ENCODE peak calls at places on chromosomes 1 and 21, in six cellular contexts. N is IMR-90, Q is mesenchymal stem cell, R is H9, V is neuronal stem cell, X is H1. L is an unnamed sample.

GRCh38 chr1:245572709-245573108 is 417.9 kb downstream of the KIF26B start:
- DNase-seq in N (no peak), Q (no peak), R (no peak), V (no peak), X (no peak), L (no peak)

GRCh38 chr21:45414396-45415187 is 9.6 kb downstream of the COL18A1 start:
- DNase-seq in N (no peak), Q (no peak), R (no peak), V (no peak), X (no peak), L (no peak)

GRCh38 chr1:71625004-71625403 is 544.2 kb upstream of the ZRANB2 start:
- DNase-seq in N (no peak), Q (no peak), R (no peak), V (no peak), X (no peak), L (no peak)

GRCh38 chr1:165501975-165502358 is 41.8 kb upstream of the LRRC52 start:
- DNase-seq in N (no peak), Q (no peak), R (no peak), V (no peak), X (no peak), L (no peak)

GRCh38 chr21:27291006-27291405 is 324.1 kb upstream of the ADAMTS5 start:
- DNase-seq in N (no peak), Q (no peak), R (no peak), V (no peak), X (no peak), L (peak)

GRCh38 chr1:85132078-85132715 is 68.6 kb downstream of the SYDE2 start:
- DNase-seq in N (peak), Q (peak), R (no peak), V (no peak), X (no peak), L (no peak)

GRCh38 chr1:4564083-4564482 is 90.3 kb upstream of the AJAP1 start:
- DNase-seq in N (no peak), Q (no peak), R (no peak), V (no peak), X (no peak), L (no peak)

GRCh38 chr1:68470388-68470970 is 20.7 kb upstream of the RPE65 start:
- DNase-seq in N (peak), Q (peak), R (no peak), V (no peak), X (no peak), L (peak)

GRCh38 chr1:42178249-42178648 is 13.7 kb upstream of the GUCA2A start:
- DNase-seq in N (peak), Q (peak), R (no peak), V (no peak), X (no peak), L (peak)

GRCh38 chr21:40255665-40256064 is 388.4 kb downstream of the PCP4 start:
- DNase-seq in N (no peak), Q (no peak), R (no peak), V (no peak), X (no peak), L (no peak)

GRCh38 chr1:190183588-190183987 is 294.1 kb downstream of the BRINP3 start:
- DNase-seq in N (no peak), Q (no peak), R (no peak), V (no peak), X (no peak), L (no peak)

GRCh38 chr1:113652773-113653172 is 106.5 kb downstream of the PHTF1 start:
- DNase-seq in N (peak), Q (no peak), R (no peak), V (no peak), X (no peak), L (no peak)

GRCh38 chr1:11978290-11978689 is 2.0 kb upstream of the MFN2 start:
- DNase-seq in N (no peak), Q (no peak), R (no peak), V (no peak), X (no peak), L (peak)

GRCh38 chr1:10598088-10598712 is 123.5 kb downstream of the PEX14 start:
- DNase-seq in N (no peak), Q (no peak), R (no peak), V (no peak), X (no peak), L (no peak)

GRCh38 chr1:225866061-225866844 is 15.9 kb downstream of the TMEM63A start:
- DNase-seq in N (peak), Q (peak), R (no peak), V (no peak), X (no peak), L (peak)

GRCh38 chr1:20138346-20138745 is 777 bp upstream of the PLA2G2F start:
- DNase-seq in N (no peak), Q (no peak), R (no peak), V (no peak), X (no peak), L (no peak)

GRCh38 chr1:215710340-215710971 is 143.4 kb downstream of the KCTD3 start:
- DNase-seq in N (peak), Q (peak), R (peak), V (peak), X (peak), L (peak)

GRCh38 chr1:181936768-181937581 is 124.5 kb downstream of the ZNF648 start:
- DNase-seq in N (no peak), Q (no peak), R (peak), V (peak), X (peak), L (peak)

GRCh38 chr1:182120411-182121258 is 59.1 kb upstream of the ZNF648 start:
- DNase-seq in N (no peak), Q (no peak), R (no peak), V (no peak), X (no peak), L (no peak)

GRCh38 chr1:4380564-4381168 is 273.7 kb upstream of the AJAP1 start:
- DNase-seq in N (no peak), Q (no peak), R (no peak), V (no peak), X (no peak), L (no peak)

GRCh38 chr1:43418858-43419257 is 29.2 kb downstream of the SZT2 start:
- DNase-seq in N (no peak), Q (no peak), R (no peak), V (no peak), X (no peak), L (no peak)

GRCh38 chr1:221605569-221605968 is 136.3 kb downstream of the DUSP10 start:
- DNase-seq in N (no peak), Q (no peak), R (no peak), V (no peak), X (no peak), L (peak)

GRCh38 chr21:41762236-41762635 is 4.6 kb downstream of the RIPK4 start:
- DNase-seq in N (no peak), Q (no peak), R (peak), V (no peak), X (peak), L (no peak)

GRCh38 chr1:25797939-25798338 is 2.1 kb upstream of the SELENON start:
- DNase-seq in N (no peak), Q (peak), R (peak), V (no peak), X (no peak), L (no peak)

GRCh38 chr1:65493792-65494191 is 73.3 kb downstream of the LEPR start:
- DNase-seq in N (no peak), Q (peak), R (no peak), V (no peak), X (no peak), L (no peak)

GRCh38 chr1:218783916-218784315 is 389.8 kb upstream of the LYPLAL1 start:
- DNase-seq in N (no peak), Q (no peak), R (no peak), V (no peak), X (no peak), L (no peak)

GRCh38 chr21:44880762-44881585 is 7.5 kb upstream of the PTTG1IP start:
- DNase-seq in N (peak), Q (peak), R (no peak), V (no peak), X (no peak), L (peak)

GRCh38 chr1:97943354-97943753 is 22.5 kb upstream of the DPYD start:
- DNase-seq in N (peak), Q (no peak), R (no peak), V (no peak), X (no peak), L (no peak)

GRCh38 chr1:178544531-178544930 is 31.6 kb downstream of the TEX35 start:
- DNase-seq in N (no peak), Q (no peak), R (no peak), V (no peak), X (no peak), L (no peak)

GRCh38 chr1:178543291-178543609 is 30.3 kb downstream of the TEX35 start:
- DNase-seq in N (no peak), Q (no peak), R (no peak), V (no peak), X (no peak), L (no peak)

GRCh38 chr1:178541829-178542553 is 29.1 kb downstream of the TEX35 start:
- DNase-seq in N (no peak), Q (no peak), R (peak), V (no peak), X (no peak), L (no peak)

GRCh38 chr1:178541396-178541795 is 28.5 kb downstream of the TEX35 start:
- DNase-seq in N (no peak), Q (no peak), R (no peak), V (no peak), X (no peak), L (no peak)

GRCh38 chr1:178542554-178543290 is 29.8 kb downstream of the TEX35 start:
- DNase-seq in N (peak), Q (peak), R (peak), V (peak), X (peak), L (peak)
- H3K14ac ChIP-seq in N (peak), Q (no peak), R (peak), V (peak), X (no peak), L (peak)

GRCh38 chr1:29937356-29937755 is 701.0 kb downstream of the PTPRU start:
- DNase-seq in N (no peak), Q (no peak), R (no peak), V (no peak), X (no peak), L (no peak)

GRCh38 chr1:29934255-29934654 is 697.9 kb downstream of the PTPRU start:
- DNase-seq in N (no peak), Q (no peak), R (no peak), V (no peak), X (no peak), L (no peak)

GRCh38 chr1:29931477-29932175 is 695.3 kb downstream of the PTPRU start:
- DNase-seq in N (no peak), Q (no peak), R (no peak), V (no peak), X (no peak), L (no peak)

GRCh38 chr1:29933110-29933509 is 696.8 kb downstream of the PTPRU start:
- DNase-seq in N (no peak), Q (no peak), R (no peak), V (no peak), X (no peak), L (no peak)

GRCh38 chr1:29932626-29933025 is 696.3 kb downstream of the PTPRU start:
- DNase-seq in N (no peak), Q (no peak), R (no peak), V (no peak), X (no peak), L (no peak)
- H2AK5ac ChIP-seq in N (no peak), Q (no peak), R (no peak), V (no peak), X (no peak), L (no peak)

GRCh38 chr1:168613038-168613451 is 36.6 kb downstream of the XCL1 start:
- DNase-seq in N (no peak), Q (no peak), R (no peak), V (no peak), X (no peak), L (no peak)
- H3K14ac ChIP-seq in N (no peak), Q (no peak), R (no peak), V (no peak), X (no peak), L (no peak)

DNA sequence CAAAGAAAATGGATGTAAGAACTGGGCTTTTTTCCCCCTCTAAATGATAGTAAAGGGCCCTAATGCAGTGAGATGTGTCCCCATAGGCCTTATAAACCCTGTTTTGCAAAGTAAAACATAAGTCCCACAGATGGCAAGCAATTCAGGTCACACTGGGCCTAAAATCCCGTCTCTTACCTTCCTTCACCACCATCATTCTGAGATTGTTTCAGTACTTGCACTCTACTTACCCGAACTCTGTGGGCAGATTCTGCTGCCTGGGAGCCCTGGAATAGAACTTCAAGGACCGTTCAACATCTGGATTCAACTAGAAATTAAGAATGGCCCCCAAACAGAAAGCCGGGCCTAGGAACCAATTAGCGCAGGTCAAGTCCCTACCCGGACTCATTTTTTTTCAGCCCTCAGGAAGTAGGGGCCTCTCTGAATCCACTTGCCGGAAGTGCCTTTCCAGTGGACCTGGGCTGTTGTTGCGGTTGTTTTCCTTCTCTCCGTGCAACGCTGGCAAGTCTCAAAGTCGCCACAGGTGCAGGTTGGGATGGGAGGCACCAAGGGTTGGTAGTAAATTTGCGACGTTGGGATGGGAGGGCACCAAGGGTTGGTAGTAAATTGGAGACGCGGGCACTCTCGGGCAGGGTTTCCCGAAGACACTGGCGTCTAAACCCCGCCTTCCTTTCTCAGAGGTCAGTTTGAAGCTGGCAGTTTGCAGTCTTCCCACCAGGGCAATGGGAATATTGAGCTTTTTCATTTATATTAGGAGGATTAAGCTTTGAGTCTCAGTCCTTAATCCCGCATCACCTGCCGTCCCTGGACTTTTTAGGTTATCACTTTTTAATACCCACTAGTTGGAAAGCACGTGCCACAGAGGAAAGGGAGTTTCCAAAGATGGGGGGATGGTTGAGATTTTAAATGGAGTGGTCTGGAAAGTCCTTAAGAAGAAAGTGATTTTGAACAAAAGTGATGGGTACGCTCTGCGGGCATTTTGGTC is at the start of gene TMEM69:
- DNase-seq in N (peak), Q (peak), R (peak), V (peak), X (no peak), L (peak)
- H2AK5ac ChIP-seq in N (peak), Q (peak), R (no peak), V (no peak), X (peak), L (no peak)

DNA sequence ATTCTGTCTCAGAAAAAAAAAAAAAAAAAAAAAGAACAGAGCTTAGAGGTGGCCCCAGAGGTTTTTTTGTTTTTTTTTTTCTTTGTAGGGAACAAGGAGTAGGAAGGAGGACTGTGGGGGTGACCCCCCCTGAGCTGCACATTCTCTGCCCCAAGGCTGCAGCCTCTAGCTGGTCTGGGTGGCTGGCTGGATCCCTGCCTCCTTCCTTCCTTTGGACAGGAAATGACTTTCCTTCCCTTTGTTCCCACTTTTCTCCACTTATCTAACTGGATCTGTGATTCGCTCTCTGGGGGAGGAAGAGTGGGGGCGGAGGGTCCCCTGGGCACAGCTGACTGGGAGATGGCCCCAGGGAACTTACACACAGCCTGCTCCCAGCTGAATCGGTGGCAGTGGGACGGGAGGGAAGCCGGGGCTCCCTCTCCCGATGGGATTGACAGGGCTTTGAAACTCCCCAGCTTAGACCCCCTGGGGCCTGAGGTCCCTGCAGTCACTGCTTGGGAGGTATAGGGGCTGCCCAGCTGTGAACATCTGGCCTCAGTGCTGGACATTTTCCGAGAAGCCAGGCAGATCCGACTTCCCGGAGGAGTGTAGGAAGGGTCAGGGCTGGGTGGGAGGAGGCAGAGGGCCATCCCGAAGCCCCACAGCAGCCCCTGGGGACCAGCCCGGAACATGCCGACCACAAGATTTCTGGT is 2.1 kb downstream of the FBLIM1 start:
- DNase-seq in N (peak), Q (peak), R (peak), V (no peak), X (no peak), L (peak)
- H3K14ac ChIP-seq in N (peak), Q (no peak), R (peak), V (no peak), X (no peak), L (peak)

GRCh38 chr21:34907783-34908423 is 141.2 kb downstream of the RUNX1 start:
- DNase-seq in N (no peak), Q (no peak), R (no peak), V (no peak), X (no peak), L (no peak)

GRCh38 chr21:34906401-34906800 is 142.7 kb downstream of the RUNX1 start:
- DNase-seq in N (no peak), Q (no peak), R (no peak), V (no peak), X (no peak), L (no peak)

GRCh38 chr21:34908424-34909055 is 140.6 kb downstream of the RUNX1 start:
- DNase-seq in N (no peak), Q (no peak), R (no peak), V (no peak), X (no peak), L (peak)

GRCh38 chr21:34900376-34900775 is 148.7 kb downstream of the RUNX1 start:
- DNase-seq in N (no peak), Q (peak), R (no peak), V (no peak), X (no peak), L (no peak)

DNA sequence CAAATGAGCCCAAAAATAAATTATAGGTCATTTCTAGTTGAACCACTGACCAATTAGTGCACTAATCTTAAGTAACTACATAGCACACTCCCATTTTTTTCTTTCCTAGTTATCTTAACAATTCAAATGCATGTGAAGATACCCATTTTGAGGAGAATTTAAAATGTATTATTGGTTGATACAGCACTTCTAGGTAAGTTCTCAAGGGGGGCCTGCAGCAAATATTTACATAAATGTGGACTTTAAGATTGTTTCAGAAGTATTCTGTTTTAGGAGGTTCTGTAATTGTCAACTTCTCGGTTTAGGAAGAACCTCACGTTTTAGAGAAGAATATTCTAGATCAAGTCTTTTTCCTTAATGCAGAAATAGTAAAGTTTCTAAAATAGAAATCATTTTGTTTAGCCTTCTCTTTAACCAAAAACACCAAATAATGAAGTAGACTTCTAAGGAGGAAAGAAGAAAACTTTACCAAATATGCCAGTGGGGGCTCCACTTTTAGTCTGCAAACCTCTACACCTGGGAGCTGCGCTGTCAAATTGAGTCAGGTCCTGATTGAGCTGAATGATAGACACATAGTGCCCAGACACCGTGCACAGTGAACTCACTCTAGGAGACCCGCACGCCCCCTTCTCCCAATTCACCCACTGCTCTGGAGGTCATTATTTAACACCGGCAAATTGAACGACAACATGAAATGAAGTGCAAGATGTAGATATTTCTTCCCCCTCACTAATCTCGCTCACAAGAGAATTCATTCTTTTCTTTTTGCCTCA is 144.4 kb downstream of the RUNX1 start:
- DNase-seq in N (no peak), Q (no peak), R (no peak), V (no peak), X (no peak), L (no peak)
- H2AK5ac ChIP-seq in N (no peak), Q (no peak), R (no peak), V (no peak), X (no peak), L (no peak)